ENCODE peak calls at places on chromosome 9, in four cellular contexts. One of them, this sample, is unnamed.

GRCh38 chr9:88173378-88173999 is 35.2 kb upstream of the SPATA31C2 start:
- DNase-seq in GF-D8: peak; percentile 50
- DNase-seq in glomerular endothelial cell: peak; percentile 42
- DNase-seq in NCI-H1417: peak; percentile 2
- DNase-seq in this sample: peak; percentile 61

GRCh38 chr9:68931821-68932220 is 82.1 kb downstream of the PRKACG start:
- DNase-seq in GF-D8: no peak
- DNase-seq in glomerular endothelial cell: no peak
- DNase-seq in NCI-H1417: no peak
- DNase-seq in this sample: no peak

GRCh38 chr9:78972303-78973002 is 599.3 kb upstream of the TLE4 start:
- DNase-seq in GF-D8: no peak
- DNase-seq in glomerular endothelial cell: no peak
- DNase-seq in NCI-H1417: peak; percentile 86
- DNase-seq in this sample: no peak

GRCh38 chr9:134190232-134191121 is 26.1 kb upstream of the RNU6ATAC start:
- DNase-seq in GF-D8: no peak
- DNase-seq in glomerular endothelial cell: no peak
- DNase-seq in NCI-H1417: no peak
- DNase-seq in this sample: peak; percentile 58

GRCh38 chr9:123084256-123084655 is 50.8 kb downstream of the GPR21 start:
- DNase-seq in GF-D8: no peak
- DNase-seq in glomerular endothelial cell: no peak
- DNase-seq in NCI-H1417: no peak
- DNase-seq in this sample: no peak

GRCh38 chr9:91589101-91589553 is 165.5 kb upstream of the NFIL3 start:
- DNase-seq in GF-D8: no peak
- DNase-seq in glomerular endothelial cell: no peak
- DNase-seq in NCI-H1417: no peak
- DNase-seq in this sample: no peak

GRCh38 chr9:78493166-78493742 is 196.3 kb downstream of the PSAT1 start:
- DNase-seq in GF-D8: no peak
- DNase-seq in glomerular endothelial cell: no peak
- DNase-seq in NCI-H1417: no peak
- DNase-seq in this sample: no peak

GRCh38 chr9:35229779-35230143 is 68.0 kb downstream of the UNC13B start:
- DNase-seq in GF-D8: no peak
- DNase-seq in glomerular endothelial cell: no peak
- DNase-seq in NCI-H1417: no peak
- DNase-seq in this sample: no peak

GRCh38 chr9:99573052-99573451 is 248.6 kb upstream of the NR4A3 start:
- DNase-seq in GF-D8: no peak
- DNase-seq in glomerular endothelial cell: no peak
- DNase-seq in NCI-H1417: no peak
- DNase-seq in this sample: peak; percentile 35

GRCh38 chr9:112140936-112141335 is 34.2 kb downstream of the SUSD1 start:
- DNase-seq in GF-D8: no peak
- DNase-seq in glomerular endothelial cell: no peak
- DNase-seq in NCI-H1417: no peak
- DNase-seq in this sample: no peak

GRCh38 chr9:134205636-134206316 is 41.4 kb upstream of the RNU6ATAC start:
- DNase-seq in GF-D8: no peak
- DNase-seq in glomerular endothelial cell: peak; percentile 25
- DNase-seq in NCI-H1417: peak; percentile 4
- DNase-seq in this sample: peak; percentile 82

GRCh38 chr9:68898781-68899439 is 115.0 kb downstream of the PRKACG start:
- DNase-seq in GF-D8: no peak
- DNase-seq in glomerular endothelial cell: no peak
- DNase-seq in NCI-H1417: no peak
- DNase-seq in this sample: peak; percentile 70

GRCh38 chr9:35972093-35972492 is 14.1 kb upstream of the OR2S2 start:
- DNase-seq in GF-D8: no peak
- DNase-seq in glomerular endothelial cell: no peak
- DNase-seq in NCI-H1417: no peak
- DNase-seq in this sample: no peak

GRCh38 chr9:29449294-29449693 is 1876.0 kb upstream of the C9orf72 start:
- DNase-seq in GF-D8: no peak
- DNase-seq in glomerular endothelial cell: no peak
- DNase-seq in NCI-H1417: peak; percentile 39
- DNase-seq in this sample: no peak

GRCh38 chr9:129317179-129318011 is 139.3 kb upstream of the IER5L start:
- DNase-seq in GF-D8: no peak
- DNase-seq in glomerular endothelial cell: no peak
- DNase-seq in NCI-H1417: no peak
- DNase-seq in this sample: peak; percentile 80

GRCh38 chr9:128505414-128505765 is 871 bp downstream of the GLE1 start:
- DNase-seq in GF-D8: no peak
- DNase-seq in glomerular endothelial cell: no peak
- DNase-seq in NCI-H1417: no peak
- DNase-seq in this sample: no peak

GRCh38 chr9:135673941-135674340 is 10.8 kb downstream of the LCN9 start:
- DNase-seq in GF-D8: no peak
- DNase-seq in glomerular endothelial cell: no peak
- DNase-seq in NCI-H1417: no peak
- DNase-seq in this sample: no peak

GRCh38 chr9:116198344-116198743 is 44.8 kb downstream of the PAPPA start:
- DNase-seq in GF-D8: no peak
- DNase-seq in glomerular endothelial cell: no peak
- DNase-seq in NCI-H1417: no peak
- DNase-seq in this sample: no peak

GRCh38 chr9:89419978-89420394 is 77.9 kb downstream of the SEMA4D start:
- DNase-seq in GF-D8: no peak
- DNase-seq in glomerular endothelial cell: no peak
- DNase-seq in NCI-H1417: no peak
- DNase-seq in this sample: no peak

GRCh38 chr9:1120500-1120899 is 70.3 kb downstream of the DMRT2 start:
- DNase-seq in GF-D8: no peak
- DNase-seq in glomerular endothelial cell: no peak
- DNase-seq in NCI-H1417: no peak
- DNase-seq in this sample: no peak

GRCh38 chr9:94874316-94874715 is 147.8 kb downstream of the AOPEP start:
- DNase-seq in GF-D8: no peak
- DNase-seq in glomerular endothelial cell: no peak
- DNase-seq in NCI-H1417: no peak
- DNase-seq in this sample: no peak

GRCh38 chr9:79572032-79572890 is 496 bp downstream of the TLE4 start:
- DNase-seq in GF-D8: peak; percentile 83
- DNase-seq in glomerular endothelial cell: no peak
- DNase-seq in NCI-H1417: peak; percentile 33
- DNase-seq in this sample: no peak

GRCh38 chr9:136105398-136106135 is 10.5 kb upstream of the NACC2 start:
- DNase-seq in GF-D8: no peak
- DNase-seq in glomerular endothelial cell: no peak
- DNase-seq in NCI-H1417: no peak
- DNase-seq in this sample: no peak

GRCh38 chr9:112112941-112113399 is 62.1 kb downstream of the SUSD1 start:
- DNase-seq in GF-D8: no peak
- DNase-seq in glomerular endothelial cell: no peak
- DNase-seq in NCI-H1417: peak; percentile 6
- DNase-seq in this sample: peak; percentile 34

GRCh38 chr9:92808726-92809451 is 44.3 kb upstream of the BICD2 start:
- DNase-seq in GF-D8: no peak
- DNase-seq in glomerular endothelial cell: no peak
- DNase-seq in NCI-H1417: peak; percentile 58
- DNase-seq in this sample: peak; percentile 49

GRCh38 chr9:37210737-37211523 is 90.6 kb downstream of the ZCCHC7 start:
- DNase-seq in GF-D8: no peak
- DNase-seq in glomerular endothelial cell: no peak
- DNase-seq in NCI-H1417: no peak
- DNase-seq in this sample: no peak

GRCh38 chr9:107813287-107813686 is 323.7 kb upstream of the KLF4 start:
- DNase-seq in GF-D8: no peak
- DNase-seq in glomerular endothelial cell: no peak
- DNase-seq in NCI-H1417: no peak
- DNase-seq in this sample: no peak

GRCh38 chr9:137277329-137278041 is at the start of gene TOR4A:
- DNase-seq in GF-D8: peak; percentile 79
- DNase-seq in glomerular endothelial cell: no peak
- DNase-seq in NCI-H1417: no peak
- DNase-seq in this sample: peak; percentile 67

GRCh38 chr9:98656536-98656935 is 52.2 kb downstream of the GABBR2 start:
- DNase-seq in GF-D8: no peak
- DNase-seq in glomerular endothelial cell: no peak
- DNase-seq in NCI-H1417: no peak
- DNase-seq in this sample: peak; percentile 81

GRCh38 chr9:87149794-87150193 is 202.5 kb upstream of the GAS1 start:
- DNase-seq in GF-D8: no peak
- DNase-seq in glomerular endothelial cell: no peak
- DNase-seq in NCI-H1417: no peak
- DNase-seq in this sample: no peak

This sample was measured in cerebellar cortex.